ENCODE peak calls at places on chromosomes 12 and 14, in nine cellular contexts. F is transverse colon; R is RPMI8226; B is NCI-H2081; Z is HCT116; L is activated T-cell treated with anti-CD3 and anti-CD28 coated beads, Interleukin-2, amount 50 U/mL, for 1 hour; X is fibroblast of the aortic adventitia; S is T-helper 17 cell; K is fibroblast of lung. M is an unnamed sample.
A peak's percentile ranks its signal among the peaks of the same experiment; 100 is the strongest.

GRCh38 chr14:104341532-104342434 is 203.4 kb downstream of the KIF26A start:
- DNase-seq in X (no peak), F (peak; percentile 87), S (no peak), B (no peak), R (peak; percentile 80), Z (peak; percentile 88), K (no peak), L (peak; percentile 5), M (peak; percentile 76)

GRCh38 chr12:67386869-67387570 is 117.9 kb downstream of the CAND1 start:
- DNase-seq in F (no peak), S (no peak), X (no peak), L (no peak), K (no peak), B (no peak), R (no peak), Z (no peak), M (no peak)

GRCh38 chr12:50258167-50258551 is 25.2 kb downstream of the LIMA1 start:
- DNase-seq in F (peak; percentile 43), Z (no peak), X (no peak), L (no peak), K (no peak), S (no peak), B (no peak), R (no peak), M (no peak)

GRCh38 chr12:95763809-95764253 is 26.7 kb downstream of the NTN4 start:
- DNase-seq in S (no peak), Z (peak; percentile 52), B (no peak), K (peak; percentile 80), F (no peak), X (peak; percentile 83), L (no peak), R (no peak), M (peak; percentile 77)

GRCh38 chr12:113186666-113187325 is 1.3 kb downstream of the RITA1 start:
- DNase-seq in K (no peak), F (peak; percentile 32), R (no peak), X (no peak), S (no peak), B (no peak), L (no peak), Z (no peak), M (no peak)

GRCh38 chr14:62234849-62235248 is 472.6 kb downstream of the SNAPC1 start:
- DNase-seq in Z (no peak), L (no peak), X (no peak), R (no peak), F (no peak), K (peak; percentile 14), B (no peak), S (no peak), M (no peak)

GRCh38 chr12:120469450-120470149 is at the start of gene SRSF9:
- DNase-seq in S (peak; percentile 99), L (peak; percentile 97), B (peak; percentile 96), X (peak; percentile 98), K (peak; percentile 95), R (peak; percentile 98), F (peak; percentile 96), Z (peak; percentile 95), M (peak; percentile 95)

GRCh38 chr14:33357225-33358010 is 418.7 kb downstream of the NPAS3 start:
- DNase-seq in L (no peak), R (peak; percentile 4), Z (no peak), S (no peak), B (peak; percentile 38), X (no peak), K (no peak), F (peak; percentile 64), M (no peak)

GRCh38 chr14:72692678-72693077 is 201.2 kb downstream of the DPF3 start:
- DNase-seq in Z (no peak), F (no peak), B (no peak), R (peak; percentile 7), K (no peak), L (no peak), S (no peak), X (no peak), M (no peak)

GRCh38 chr12:122949405-122949804 is 16.9 kb downstream of the ABCB9 start:
- DNase-seq in X (no peak), S (no peak), R (no peak), L (no peak), F (no peak), K (no peak), B (no peak), Z (no peak), M (no peak)

M was measured in MG63.